ENCODE peak calls at places on chromosome 9, in five cellular contexts. V is epithelial cell of esophagus; T is CD4-positive, CD25-positive, alpha-beta regulatory T cell; H is right lobe of liver; A is Peyer's patch. K is an unnamed sample.

GRCh38 chr9:71119746-71120145 is 1.7 kb downstream of the TRPM3 start:
- DNase-seq in V (no peak), T (no peak), H (no peak), A (no peak), K (no peak)

GRCh38 chr9:5269249-5269715 is 35.2 kb downstream of the RLN2 start:
- DNase-seq in V (peak), T (no peak), H (no peak), A (no peak), K (no peak)

GRCh38 chr9:100869321-100869720 is 159.2 kb upstream of the PLPPR1 start:
- DNase-seq in V (no peak), T (no peak), H (no peak), A (no peak), K (no peak)

GRCh38 chr9:16241231-16241630 is 629.2 kb downstream of the BNC2 start:
- DNase-seq in V (no peak), T (no peak), H (no peak), A (no peak), K (no peak)

GRCh38 chr9:90839183-90839582 is 37.6 kb downstream of the SYK start:
- DNase-seq in V (no peak), T (no peak), H (no peak), A (no peak), K (no peak)

GRCh38 chr9:137167113-137167751 is 2.6 kb downstream of the LRRC26 start:
- DNase-seq in V (no peak), T (no peak), H (no peak), A (no peak), K (no peak)

GRCh38 chr9:36158122-36158521 is 11.1 kb upstream of the CCIN start:
- DNase-seq in V (no peak), T (no peak), H (no peak), A (no peak), K (no peak)

GRCh38 chr9:119802621-119803020 is 433.4 kb upstream of the BRINP1 start:
- DNase-seq in V (no peak), T (no peak), H (no peak), A (no peak), K (no peak)

GRCh38 chr9:93253633-93254032 is 69.7 kb downstream of the WNK2 start:
- DNase-seq in V (no peak), T (no peak), H (no peak), A (no peak), K (no peak)

GRCh38 chr9:125884196-125884595 is 137.0 kb downstream of the PBX3 start:
- DNase-seq in V (no peak), T (no peak), H (no peak), A (no peak), K (no peak)

GRCh38 chr9:2267171-2267740 is 252.1 kb downstream of the SMARCA2 start:
- DNase-seq in V (no peak), T (no peak), H (no peak), A (no peak), K (no peak)

GRCh38 chr9:78909566-78909965 is 612.6 kb downstream of the PSAT1 start:
- DNase-seq in V (no peak), T (no peak), H (no peak), A (no peak), K (no peak)

GRCh38 chr9:99030082-99030481 is 74.8 kb upstream of the TGFBR1 start:
- DNase-seq in V (peak), T (no peak), H (no peak), A (no peak), K (no peak)

GRCh38 chr9:33450747-33451146 is 3.4 kb upstream of the AQP3 start:
- DNase-seq in V (peak), T (no peak), H (no peak), A (peak), K (no peak)

DNA sequence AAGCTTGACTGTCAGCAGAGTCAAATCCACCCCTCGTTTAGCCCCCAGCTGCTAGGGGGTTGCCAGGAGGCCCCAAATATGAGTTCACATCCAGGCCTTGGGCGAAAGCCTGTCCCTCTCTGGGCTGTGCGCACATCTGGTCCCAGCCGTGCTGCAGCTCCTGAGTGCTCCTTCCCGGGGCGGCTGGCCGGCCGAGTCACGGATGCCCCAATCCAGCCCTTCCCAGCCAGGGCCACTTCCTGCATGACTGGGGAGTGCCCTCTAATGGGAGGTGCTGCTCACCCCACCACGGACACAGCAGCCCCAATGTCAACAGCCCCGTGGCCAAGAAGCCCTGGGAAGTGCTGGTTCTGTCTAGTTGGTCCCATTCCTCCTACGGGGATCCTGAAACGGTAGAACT is 103.5 kb upstream of the FCN2 start:
- DNase-seq in V (no peak), T (no peak), H (no peak), A (no peak), K (no peak)
- H3K4me3 ChIP-seq in V (no peak), T (no peak), H (no peak), A (no peak), K (no peak)

GRCh38 chr9:34579819-34580185 is 9.7 kb downstream of the CNTFR start:
- DNase-seq in V (no peak), T (no peak), H (no peak), A (no peak), K (no peak)

GRCh38 chr9:34577635-34578240 is 11.8 kb downstream of the CNTFR start:
- DNase-seq in V (no peak), T (no peak), H (no peak), A (no peak), K (no peak)

GRCh38 chr9:34578241-34579096 is 11.1 kb downstream of the CNTFR start:
- DNase-seq in V (peak), T (no peak), H (no peak), A (no peak), K (no peak)

GRCh38 chr9:34580358-34580757 is 9.2 kb downstream of the CNTFR start:
- DNase-seq in V (no peak), T (no peak), H (no peak), A (no peak), K (no peak)

GRCh38 chr9:34579097-34579818 is 10.3 kb downstream of the CNTFR start:
- DNase-seq in V (no peak), T (no peak), H (no peak), A (no peak), K (no peak)
- H3K4me3 ChIP-seq in V (no peak), T (no peak), H (no peak), A (no peak), K (no peak)

GRCh38 chr9:131731237-131731995 is 8.5 kb downstream of the RAPGEF1 start:
- DNase-seq in V (peak), T (no peak), H (no peak), A (no peak), K (no peak)
- H3K4me3 ChIP-seq in V (no peak), T (peak), H (no peak), A (no peak), K (no peak)

DNA sequence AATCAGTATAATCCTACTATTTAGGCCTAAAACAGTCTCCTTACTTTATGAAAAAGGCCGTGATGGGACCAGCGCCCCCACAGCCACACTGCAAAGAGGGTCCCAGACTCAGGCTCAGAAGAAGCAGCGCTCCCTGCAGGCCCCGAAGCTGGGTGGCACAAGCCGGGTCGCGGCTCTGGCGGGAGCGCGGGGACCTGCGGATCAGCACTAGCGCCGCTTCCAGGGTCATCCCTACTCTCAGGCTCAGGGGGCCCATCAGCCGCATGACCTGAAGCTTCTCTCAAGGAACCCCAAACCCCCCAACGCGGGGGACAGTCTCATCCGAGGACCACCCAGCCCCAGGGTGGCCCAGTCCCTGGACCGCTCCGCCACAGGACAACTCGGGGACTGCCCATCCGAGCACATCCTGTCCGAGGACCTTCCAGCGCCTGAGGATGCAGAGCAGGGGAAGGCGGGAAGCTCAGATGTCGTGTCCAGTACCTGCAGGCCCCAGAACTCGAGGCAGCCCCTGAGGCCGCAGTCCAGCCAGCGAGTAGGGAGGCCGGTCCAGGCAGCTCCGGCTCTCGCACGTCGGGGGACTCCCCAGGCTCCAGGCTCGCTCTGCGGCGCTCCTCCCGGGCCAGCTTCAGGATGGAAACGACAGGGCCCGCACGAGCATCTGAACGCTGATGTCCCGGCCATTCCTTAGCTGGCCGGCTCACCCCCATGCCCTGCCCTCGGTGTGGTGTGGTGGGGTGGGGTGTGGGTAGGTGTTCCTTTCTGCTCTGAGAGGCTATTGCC is 32.4 kb upstream of the CDK20 start:
- DNase-seq in V (no peak), T (no peak), H (peak), A (no peak), K (no peak)
- H3K4me3 ChIP-seq in V (no peak), T (no peak), H (no peak), A (no peak), K (no peak)

DNA sequence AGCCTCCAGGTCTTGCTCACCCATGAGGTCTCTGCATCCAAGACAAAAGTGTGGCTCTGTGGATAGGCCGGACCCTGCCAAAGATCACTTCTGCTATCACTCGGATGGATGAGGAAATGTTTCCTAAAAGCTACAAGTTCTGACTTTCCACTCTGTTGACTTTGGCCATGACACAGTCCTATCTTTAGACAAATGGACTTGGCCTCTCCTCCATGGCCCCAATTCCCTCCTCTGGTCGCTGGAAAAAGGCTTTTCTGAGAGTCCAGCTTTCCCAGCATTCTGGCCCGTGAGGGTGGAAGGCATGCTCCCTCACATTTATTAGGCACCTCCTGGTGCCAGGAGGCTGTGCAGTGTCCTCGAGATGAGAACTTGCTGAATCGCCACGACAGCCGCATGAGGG is 83.1 kb downstream of the COL27A1 start:
- DNase-seq in V (no peak), T (no peak), H (no peak), A (no peak), K (no peak)
- H3K4me3 ChIP-seq in V (no peak), T (no peak), H (no peak), A (no peak), K (no peak)

GRCh38 chr9:23820731-23821399 is 5.2 kb downstream of the ELAVL2 start:
- DNase-seq in V (peak), T (no peak), H (no peak), A (peak), K (no peak)
- H3K4me3 ChIP-seq in V (peak), T (no peak), H (peak), A (peak), K (peak)

DNA sequence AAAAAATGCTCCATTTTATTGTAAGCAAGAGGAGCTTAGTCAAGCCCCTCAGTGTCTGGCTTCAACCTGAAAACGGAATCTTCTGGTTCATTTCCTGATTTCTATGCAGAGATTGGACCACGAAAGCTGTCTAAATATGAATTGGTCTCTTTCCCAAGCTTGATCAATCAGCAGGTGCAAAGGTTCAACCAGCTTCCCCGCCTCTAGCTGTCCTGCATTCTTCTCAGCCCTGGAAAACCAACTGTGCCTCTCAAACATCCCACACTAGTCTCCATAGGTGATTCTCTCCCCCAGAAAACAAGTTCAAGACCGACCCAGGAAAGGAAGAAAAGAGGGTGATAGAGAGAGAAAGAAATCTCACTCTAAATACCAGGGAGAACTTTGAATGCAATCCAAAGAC is 34.4 kb downstream of the FNBP1 start:
- DNase-seq in V (no peak), T (no peak), H (no peak), A (no peak), K (no peak)
- H3K4me3 ChIP-seq in V (no peak), T (peak), H (no peak), A (no peak), K (no peak)

GRCh38 chr9:80699551-80699998 is 989.8 kb downstream of the TLE1 start:
- DNase-seq in V (peak), T (no peak), H (no peak), A (no peak), K (no peak)

GRCh38 chr9:80692751-80693150 is 996.6 kb downstream of the TLE1 start:
- DNase-seq in V (no peak), T (no peak), H (no peak), A (no peak), K (no peak)

GRCh38 chr9:80701061-80701460 is 988.3 kb downstream of the TLE1 start:
- DNase-seq in V (peak), T (no peak), H (no peak), A (no peak), K (no peak)

GRCh38 chr9:80698725-80699124 is 990.6 kb downstream of the TLE1 start:
- DNase-seq in V (no peak), T (no peak), H (no peak), A (no peak), K (no peak)
- H3K4me3 ChIP-seq in V (no peak), T (no peak), H (no peak), A (no peak), K (no peak)

DNA sequence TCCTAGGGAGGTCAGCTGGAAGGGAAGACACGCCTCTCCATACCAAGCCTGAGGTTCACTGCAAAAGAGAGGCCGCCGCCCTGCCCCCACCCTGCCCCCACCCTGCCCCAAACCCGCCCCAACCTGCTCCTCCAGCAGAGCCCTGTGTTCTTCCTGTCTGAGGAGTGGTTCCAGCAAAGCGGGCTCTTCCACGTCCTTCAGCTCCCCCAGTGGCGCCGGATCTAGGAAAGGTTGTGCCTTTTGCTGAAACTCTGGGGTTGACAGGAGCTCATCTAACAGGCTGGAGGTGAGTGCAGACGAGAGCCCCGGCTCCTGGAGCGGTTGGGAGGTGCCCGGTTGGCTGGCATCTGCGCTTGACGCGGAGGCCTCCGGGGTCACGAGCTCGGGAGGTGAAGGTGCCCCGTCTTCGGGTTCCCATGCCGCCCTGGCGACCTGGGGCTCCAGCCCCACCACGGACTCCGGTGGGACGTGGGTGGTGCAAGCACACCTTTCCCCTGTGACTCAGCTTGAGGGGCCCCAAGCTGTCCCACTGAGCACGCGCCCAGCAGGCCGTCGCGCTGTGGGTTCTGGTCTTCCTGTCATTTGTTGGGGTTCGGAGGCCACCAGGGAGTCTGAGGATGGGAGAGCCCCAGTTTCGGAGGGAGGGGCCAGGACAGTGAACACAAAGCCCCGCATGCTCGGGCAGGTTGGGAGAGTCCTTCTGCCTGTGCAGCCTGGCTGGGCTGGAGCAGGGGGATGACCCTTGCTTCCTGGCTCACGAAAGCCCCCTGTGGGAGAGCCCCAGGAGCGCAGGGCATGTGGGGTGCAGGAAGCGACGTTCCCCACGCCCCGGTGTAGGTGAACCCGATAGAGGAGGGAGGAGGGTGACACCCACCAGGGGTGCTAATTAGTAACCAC is 1467.1 kb downstream of the FOXD4L5 start:
- DNase-seq in V (no peak), T (peak), H (peak), A (peak), K (peak)
- H3K4me3 ChIP-seq in V (peak), T (peak), H (no peak), A (peak), K (peak)

GRCh38 chr9:136044971-136045594 is 50.0 kb downstream of the NACC2 start:
- DNase-seq in V (no peak), T (no peak), H (peak), A (peak), K (peak)

GRCh38 chr9:136047076-136047774 is 47.9 kb downstream of the NACC2 start:
- DNase-seq in V (no peak), T (no peak), H (peak), A (peak), K (peak)

GRCh38 chr9:136047775-136048559 is 47.1 kb downstream of the NACC2 start:
- DNase-seq in V (no peak), T (no peak), H (peak), A (no peak), K (no peak)

GRCh38 chr9:136045595-136046554 is 49.2 kb downstream of the NACC2 start:
- DNase-seq in V (no peak), T (no peak), H (peak), A (peak), K (peak)

GRCh38 chr9:136046555-136046921 is 48.6 kb downstream of the NACC2 start:
- DNase-seq in V (no peak), T (no peak), H (peak), A (no peak), K (no peak)
- H3K4me3 ChIP-seq in V (no peak), T (no peak), H (no peak), A (no peak), K (peak)

K was measured in stomach.